ENCODE peak calls at places on chromosome 13, in five cellular contexts. One of them, this sample, is unnamed. For H3K27me3, the result is how much of the 10 kb centered on the place peaks cover.

GRCh38 chr13:110398564-110399507 is 91.8 kb downstream of the COL4A2 start:
- DNase-seq in GM23338: no peak
- DNase-seq in psoas muscle: no peak
- DNase-seq in ascending aorta: no peak
- DNase-seq in IMR-90: peak
- DNase-seq in this sample: no peak

GRCh38 chr13:109288151-109288709 is 498.2 kb downstream of the IRS2 start:
- DNase-seq in GM23338: no peak
- DNase-seq in psoas muscle: no peak
- DNase-seq in ascending aorta: no peak
- DNase-seq in IMR-90: peak
- DNase-seq in this sample: no peak

GRCh38 chr13:74136089-74136658 is 2.0 kb upstream of the KLF12 start:
- DNase-seq in GM23338: peak
- DNase-seq in psoas muscle: peak
- DNase-seq in ascending aorta: no peak
- DNase-seq in IMR-90: peak
- DNase-seq in this sample: peak

GRCh38 chr13:27283906-27284523 is 13.4 kb downstream of the RASL11A start:
- DNase-seq in GM23338: no peak
- DNase-seq in psoas muscle: no peak
- DNase-seq in ascending aorta: no peak
- DNase-seq in IMR-90: no peak
- DNase-seq in this sample: no peak

GRCh38 chr13:106384516-106384915 is 150.9 kb downstream of the EFNB2 start:
- DNase-seq in GM23338: peak
- DNase-seq in psoas muscle: no peak
- DNase-seq in ascending aorta: no peak
- DNase-seq in IMR-90: no peak
- DNase-seq in this sample: no peak

GRCh38 chr13:27425918-27426630 is 1.7 kb downstream of the GTF3A start:
- DNase-seq in GM23338: peak
- DNase-seq in psoas muscle: peak
- DNase-seq in ascending aorta: peak
- DNase-seq in IMR-90: peak
- DNase-seq in this sample: peak

GRCh38 chr13:89520468-89520867 is 1827.0 kb upstream of the MIR17HG start:
- DNase-seq in GM23338: no peak
- DNase-seq in psoas muscle: no peak
- DNase-seq in ascending aorta: no peak
- DNase-seq in IMR-90: no peak
- DNase-seq in this sample: no peak

GRCh38 chr13:109256866-109257760 is 529.3 kb downstream of the IRS2 start:
- DNase-seq in GM23338: peak
- DNase-seq in psoas muscle: no peak
- DNase-seq in ascending aorta: no peak
- DNase-seq in IMR-90: peak
- DNase-seq in this sample: no peak

GRCh38 chr13:44249439-44249838 is 124.2 kb upstream of the SERP2 start:
- DNase-seq in GM23338: no peak
- DNase-seq in psoas muscle: peak
- DNase-seq in ascending aorta: no peak
- DNase-seq in IMR-90: peak
- DNase-seq in this sample: no peak

GRCh38 chr13:48004201-48004600 is 3.1 kb upstream of the SUCLA2 start:
- DNase-seq in GM23338: peak
- DNase-seq in psoas muscle: no peak
- DNase-seq in ascending aorta: no peak
- DNase-seq in IMR-90: no peak
- DNase-seq in this sample: no peak

GRCh38 chr13:100588350-100589177 is at the start of gene GGACT:
- DNase-seq in GM23338: peak
- DNase-seq in psoas muscle: peak
- DNase-seq in ascending aorta: no peak
- DNase-seq in IMR-90: peak
- DNase-seq in this sample: peak

GRCh38 chr13:113448545-113448884 is 4.8 kb downstream of the ADPRHL1 start:
- DNase-seq in GM23338: no peak
- DNase-seq in psoas muscle: peak
- DNase-seq in ascending aorta: no peak
- DNase-seq in IMR-90: no peak
- DNase-seq in this sample: no peak

GRCh38 chr13:111387026-111387871 is 66.8 kb downstream of the TEX29 start:
- DNase-seq in GM23338: no peak
- DNase-seq in psoas muscle: no peak
- DNase-seq in ascending aorta: no peak
- DNase-seq in IMR-90: no peak
- DNase-seq in this sample: no peak

GRCh38 chr13:45627656-45628055 is 12.1 kb upstream of the ERICH6B start:
- DNase-seq in GM23338: no peak
- DNase-seq in psoas muscle: no peak
- DNase-seq in ascending aorta: no peak
- DNase-seq in IMR-90: no peak
- DNase-seq in this sample: no peak

GRCh38 chr13:43805681-43806128 is 18.9 kb upstream of the ENOX1 start:
- DNase-seq in GM23338: peak
- DNase-seq in psoas muscle: no peak
- DNase-seq in ascending aorta: no peak
- DNase-seq in IMR-90: peak
- DNase-seq in this sample: no peak

GRCh38 chr13:114100446-114101320 is 31.7 kb downstream of the RASA3 start:
- DNase-seq in GM23338: no peak
- DNase-seq in psoas muscle: peak
- DNase-seq in ascending aorta: no peak
- DNase-seq in IMR-90: no peak
- DNase-seq in this sample: no peak

GRCh38 chr13:30744056-30744684 is 8.8 kb downstream of the ALOX5AP start:
- DNase-seq in GM23338: no peak
- DNase-seq in psoas muscle: no peak
- DNase-seq in ascending aorta: peak
- DNase-seq in IMR-90: peak
- DNase-seq in this sample: peak

GRCh38 chr13:24355103-24355502 is 45.7 kb downstream of the C1QTNF9 start:
- DNase-seq in GM23338: no peak
- DNase-seq in psoas muscle: no peak
- DNase-seq in ascending aorta: no peak
- DNase-seq in IMR-90: no peak
- DNase-seq in this sample: no peak

GRCh38 chr13:40485611-40486517 is 180.6 kb downstream of the FOXO1 start:
- DNase-seq in GM23338: no peak
- DNase-seq in psoas muscle: no peak
- DNase-seq in ascending aorta: no peak
- DNase-seq in IMR-90: no peak
- DNase-seq in this sample: peak

GRCh38 chr13:80141114-80141849 is 199.6 kb downstream of the SPRY2 start:
- DNase-seq in GM23338: no peak
- DNase-seq in psoas muscle: no peak
- DNase-seq in ascending aorta: no peak
- DNase-seq in IMR-90: peak
- DNase-seq in this sample: no peak

GRCh38 chr13:26024558-26024957 is 27.3 kb downstream of the SHISA2 start:
- DNase-seq in GM23338: no peak
- DNase-seq in psoas muscle: no peak
- DNase-seq in ascending aorta: no peak
- DNase-seq in IMR-90: no peak
- DNase-seq in this sample: no peak

GRCh38 chr13:39483326-39483725 is 119.7 kb downstream of the LHFPL6 start:
- DNase-seq in GM23338: no peak
- DNase-seq in psoas muscle: no peak
- DNase-seq in ascending aorta: no peak
- DNase-seq in IMR-90: peak
- DNase-seq in this sample: no peak

GRCh38 chr13:26060366-26060765 is 8.6 kb upstream of the SHISA2 start:
- DNase-seq in GM23338: no peak
- DNase-seq in psoas muscle: no peak
- DNase-seq in ascending aorta: no peak
- DNase-seq in IMR-90: no peak
- DNase-seq in this sample: no peak

GRCh38 chr13:100208002-100208401 is 119.1 kb downstream of the PCCA start:
- DNase-seq in GM23338: no peak
- DNase-seq in psoas muscle: no peak
- DNase-seq in ascending aorta: no peak
- DNase-seq in IMR-90: peak
- DNase-seq in this sample: no peak

DNA sequence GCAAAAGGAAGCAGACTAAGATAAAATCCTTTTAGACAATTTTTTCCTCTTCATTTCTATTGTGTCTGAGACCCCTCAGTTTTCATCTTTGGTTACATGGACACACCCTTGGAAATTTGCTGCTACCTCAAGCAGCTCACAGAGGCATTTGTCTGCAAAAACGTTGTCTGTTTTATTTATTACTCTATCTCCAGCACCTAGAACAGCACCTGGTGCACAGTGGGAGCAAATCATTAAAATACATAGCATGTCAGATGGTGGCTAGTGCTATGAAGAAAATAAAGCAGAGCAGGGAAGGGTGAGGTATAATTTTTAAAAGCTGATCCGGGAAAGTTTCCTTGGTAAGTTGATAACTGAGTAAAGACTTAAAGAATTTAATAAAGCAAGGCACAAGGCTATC is 14.3 kb upstream of the FAM124A start:
- DNase-seq in GM23338: no peak
- DNase-seq in psoas muscle: no peak
- DNase-seq in ascending aorta: no peak
- DNase-seq in IMR-90: no peak
- DNase-seq in this sample: no peak
- H3K27me3 ChIP-seq in GM23338: under half
- H3K27me3 ChIP-seq in psoas muscle: under half
- H3K27me3 ChIP-seq in ascending aorta: under half
- H3K27me3 ChIP-seq in IMR-90: under half
- H3K27me3 ChIP-seq in this sample: under half

DNA sequence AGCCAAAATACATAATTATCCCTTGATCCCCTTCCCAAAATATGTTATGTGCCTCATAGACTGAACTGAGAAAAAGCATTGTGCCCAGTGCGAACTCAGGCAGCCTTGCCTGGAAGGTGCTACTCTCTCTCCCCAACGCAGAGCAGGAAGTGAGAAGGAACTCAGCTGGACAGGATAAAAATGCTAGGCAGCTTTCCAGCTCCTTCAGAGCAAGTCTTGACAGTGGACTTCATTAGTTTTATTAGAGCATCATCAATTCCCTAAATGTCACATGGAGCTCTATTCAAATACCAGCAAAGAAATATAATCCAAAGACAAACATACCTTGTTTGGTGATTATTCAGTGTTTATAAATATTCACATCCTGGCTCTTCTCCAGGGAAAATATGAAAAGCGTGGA is 202.4 kb downstream of the RFC3 start:
- DNase-seq in GM23338: no peak
- DNase-seq in psoas muscle: no peak
- DNase-seq in ascending aorta: no peak
- DNase-seq in IMR-90: no peak
- DNase-seq in this sample: no peak
- H3K27ac ChIP-seq in GM23338: no peak
- H3K27ac ChIP-seq in psoas muscle: no peak
- H3K27ac ChIP-seq in ascending aorta: no peak
- H3K27ac ChIP-seq in IMR-90: no peak
- H3K27ac ChIP-seq in this sample: no peak

GRCh38 chr13:78596701-78597550 is 6.4 kb downstream of the POU4F1 start:
- DNase-seq in GM23338: peak
- DNase-seq in psoas muscle: no peak
- DNase-seq in ascending aorta: no peak
- DNase-seq in IMR-90: no peak
- DNase-seq in this sample: no peak

GRCh38 chr13:78595819-78596700 is 7.3 kb downstream of the POU4F1 start:
- DNase-seq in GM23338: peak
- DNase-seq in psoas muscle: no peak
- DNase-seq in ascending aorta: no peak
- DNase-seq in IMR-90: no peak
- DNase-seq in this sample: no peak

GRCh38 chr13:78593129-78593528 is 10.2 kb downstream of the POU4F1 start:
- DNase-seq in GM23338: no peak
- DNase-seq in psoas muscle: no peak
- DNase-seq in ascending aorta: no peak
- DNase-seq in IMR-90: no peak
- DNase-seq in this sample: no peak

GRCh38 chr13:78595458-78595818 is 7.9 kb downstream of the POU4F1 start:
- DNase-seq in GM23338: peak
- DNase-seq in psoas muscle: no peak
- DNase-seq in ascending aorta: no peak
- DNase-seq in IMR-90: no peak
- DNase-seq in this sample: no peak

DNA sequence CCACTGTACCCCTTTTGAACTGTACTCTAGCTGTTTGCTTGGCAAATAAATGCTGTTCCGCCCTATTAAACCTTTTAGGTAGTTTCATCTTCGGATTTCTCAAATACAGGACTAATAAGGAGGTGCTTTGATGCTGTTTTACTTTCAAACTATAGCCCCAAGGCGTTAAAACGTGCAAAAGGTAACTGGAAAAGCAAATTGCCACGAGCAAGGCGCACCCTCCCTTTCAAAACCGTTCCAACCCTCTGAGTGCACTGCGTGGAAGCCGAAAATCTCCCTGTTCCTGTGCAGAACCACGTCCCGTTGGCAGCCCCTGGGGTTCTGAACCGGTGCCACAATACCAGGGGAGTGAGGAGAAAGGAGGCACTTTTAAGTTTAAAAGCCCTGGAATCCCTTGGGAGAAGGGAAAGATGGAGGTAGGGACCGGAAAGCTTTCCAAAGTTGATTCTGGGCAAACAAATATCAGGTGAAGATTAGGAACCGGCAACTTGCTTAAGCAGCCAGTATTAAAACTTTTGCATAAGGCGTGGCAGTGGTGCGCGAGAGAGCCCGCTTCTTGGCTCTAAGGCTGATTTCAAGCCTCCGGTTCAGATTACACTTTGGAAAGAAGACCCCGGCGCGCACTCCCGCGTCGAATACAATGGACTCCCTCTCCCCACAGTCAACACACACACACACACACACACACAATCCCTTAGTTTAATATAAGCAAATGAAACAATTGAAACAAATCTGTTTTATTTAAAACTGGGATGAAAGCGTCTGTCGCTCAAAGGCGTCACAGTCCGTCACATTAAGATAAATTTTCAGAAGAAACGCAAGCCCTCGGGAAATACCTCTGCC is 9.5 kb downstream of the POU4F1 start:
- DNase-seq in GM23338: peak
- DNase-seq in psoas muscle: no peak
- DNase-seq in ascending aorta: no peak
- DNase-seq in IMR-90: no peak
- DNase-seq in this sample: no peak
- H3K27me3 ChIP-seq in GM23338: half or more
- H3K27me3 ChIP-seq in psoas muscle: half or more
- H3K27me3 ChIP-seq in ascending aorta: under half
- H3K27me3 ChIP-seq in IMR-90: half or more
- H3K27me3 ChIP-seq in this sample: half or more

GRCh38 chr13:46687810-46688209 is 109.2 kb downstream of the ESD start:
- DNase-seq in GM23338: peak
- DNase-seq in psoas muscle: no peak
- DNase-seq in ascending aorta: no peak
- DNase-seq in IMR-90: peak
- DNase-seq in this sample: no peak

GRCh38 chr13:46683879-46684278 is 113.1 kb downstream of the ESD start:
- DNase-seq in GM23338: no peak
- DNase-seq in psoas muscle: no peak
- DNase-seq in ascending aorta: no peak
- DNase-seq in IMR-90: peak
- DNase-seq in this sample: no peak

GRCh38 chr13:46685006-46685730 is 111.8 kb downstream of the ESD start:
- DNase-seq in GM23338: no peak
- DNase-seq in psoas muscle: no peak
- DNase-seq in ascending aorta: no peak
- DNase-seq in IMR-90: no peak
- DNase-seq in this sample: no peak

GRCh38 chr13:46684287-46685001 is 112.5 kb downstream of the ESD start:
- DNase-seq in GM23338: peak
- DNase-seq in psoas muscle: no peak
- DNase-seq in ascending aorta: no peak
- DNase-seq in IMR-90: no peak
- DNase-seq in this sample: no peak

GRCh38 chr13:46686171-46686570 is 110.8 kb downstream of the ESD start:
- DNase-seq in GM23338: no peak
- DNase-seq in psoas muscle: no peak
- DNase-seq in ascending aorta: no peak
- DNase-seq in IMR-90: no peak
- DNase-seq in this sample: no peak
- H3K27ac ChIP-seq in GM23338: peak
- H3K27ac ChIP-seq in psoas muscle: no peak
- H3K27ac ChIP-seq in ascending aorta: peak
- H3K27ac ChIP-seq in IMR-90: no peak
- H3K27ac ChIP-seq in this sample: no peak

This sample was measured in effector memory CD4-positive, alpha-beta T cell.